ENCODE peak calls at places on chromosomes 1 and 21, in four cellular contexts. Y is stimulated activated CD4-positive, alpha-beta T cell treated with anti-CD3 and anti-CD28 coated beads, Interleukin-15, amount 100 ng/mL, for 1 hour; R is WTC11; B is NCI-H1694 treated with DMSO at 0.1 percent for 48 hours. K is an unnamed sample.

GRCh38 chr1:70044832-70045231 is 160.5 kb downstream of the LRRC40 start:
- DNase-seq in Y (no peak), R (no peak), B (no peak), K (no peak)

GRCh38 chr1:183609313-183609712 is 19.1 kb upstream of the NCF2 start:
- DNase-seq in Y (no peak), R (no peak), B (peak; percentile 36), K (no peak)

GRCh38 chr21:31128234-31128633 is 90.0 kb upstream of the KRTAP19-8 start:
- DNase-seq in Y (no peak), R (no peak), B (no peak), K (no peak)

GRCh38 chr1:145740269-145740668 is 21.0 kb downstream of the CD160 start:
- DNase-seq in Y (no peak), R (no peak), B (no peak), K (no peak)

GRCh38 chr21:31354604-31355443 is 10.8 kb upstream of the TIAM1 start:
- DNase-seq in Y (peak; percentile 65), R (no peak), B (no peak), K (no peak)

GRCh38 chr1:186882372-186883134 is 53.8 kb downstream of the PLA2G4A start:
- DNase-seq in Y (no peak), R (no peak), B (no peak), K (no peak)

GRCh38 chr1:234527346-234527745 is 48.4 kb upstream of the TARBP1 start:
- DNase-seq in Y (no peak), R (no peak), B (no peak), K (no peak)

GRCh38 chr1:161958425-161958824 is 65.2 kb downstream of the OLFML2B start:
- DNase-seq in Y (no peak), R (no peak), B (no peak), K (no peak)

K was measured in GM06990.